ENCODE peak calls at places on chromosomes 5 and 9, in four cellular contexts. One of them, this sample, is unnamed.

GRCh38 chr5:170783498-170784247 is at the start of gene GABRP:
- DNase-seq in neuronal stem cell: no peak
- DNase-seq in nucleus accumbens: no peak
- DNase-seq in NCI-H526 treated with DMSO at 0.1 percent for 48 hours: no peak
- DNase-seq in this sample: no peak

GRCh38 chr5:131747180-131748105 is 49.4 kb downstream of the FNIP1 start:
- DNase-seq in neuronal stem cell: no peak
- DNase-seq in nucleus accumbens: no peak
- DNase-seq in NCI-H526 treated with DMSO at 0.1 percent for 48 hours: no peak
- DNase-seq in this sample: no peak

GRCh38 chr5:66198837-66199236 is 54.7 kb downstream of the SREK1 start:
- DNase-seq in neuronal stem cell: no peak
- DNase-seq in nucleus accumbens: no peak
- DNase-seq in NCI-H526 treated with DMSO at 0.1 percent for 48 hours: no peak
- DNase-seq in this sample: no peak

GRCh38 chr9:131228096-131228495 is 48.2 kb downstream of the FAM78A start:
- DNase-seq in neuronal stem cell: no peak
- DNase-seq in nucleus accumbens: no peak
- DNase-seq in NCI-H526 treated with DMSO at 0.1 percent for 48 hours: no peak
- DNase-seq in this sample: no peak

GRCh38 chr9:27566118-27566517 is 7.2 kb downstream of the C9orf72 start:
- DNase-seq in neuronal stem cell: no peak
- DNase-seq in nucleus accumbens: no peak
- DNase-seq in NCI-H526 treated with DMSO at 0.1 percent for 48 hours: no peak
- DNase-seq in this sample: no peak

GRCh38 chr9:93209097-93209496 is 25.2 kb downstream of the WNK2 start:
- DNase-seq in neuronal stem cell: no peak
- DNase-seq in nucleus accumbens: no peak
- DNase-seq in NCI-H526 treated with DMSO at 0.1 percent for 48 hours: no peak
- DNase-seq in this sample: no peak

GRCh38 chr5:172299916-172300439 is 16.4 kb upstream of the UBTD2 start:
- DNase-seq in neuronal stem cell: no peak
- DNase-seq in nucleus accumbens: no peak
- DNase-seq in NCI-H526 treated with DMSO at 0.1 percent for 48 hours: no peak
- DNase-seq in this sample: no peak

GRCh38 chr5:74064911-74065310 is 438.9 kb downstream of the ARHGEF28 start:
- DNase-seq in neuronal stem cell: no peak
- DNase-seq in nucleus accumbens: no peak
- DNase-seq in NCI-H526 treated with DMSO at 0.1 percent for 48 hours: no peak
- DNase-seq in this sample: no peak

GRCh38 chr5:173187054-173187743 is 42.9 kb downstream of the BNIP1 start:
- DNase-seq in neuronal stem cell: no peak
- DNase-seq in nucleus accumbens: no peak
- DNase-seq in NCI-H526 treated with DMSO at 0.1 percent for 48 hours: no peak
- DNase-seq in this sample: no peak

GRCh38 chr5:150487199-150488061 is 20.5 kb upstream of the NDST1 start:
- DNase-seq in neuronal stem cell: no peak
- DNase-seq in nucleus accumbens: peak
- DNase-seq in NCI-H526 treated with DMSO at 0.1 percent for 48 hours: no peak
- DNase-seq in this sample: no peak